ENCODE peak calls at places on chromosomes 1 and 21, in five cellular contexts. Q is neural progenitor cell, E is MCF 10A, A is IMR-90, H is breast epithelium. N is an unnamed sample.

GRCh38 chr21:30340714-30341573 is 3.5 kb upstream of the KRTAP27-1 start:
- DNase-seq in A (peak), E (peak), H (no peak), Q (peak), N (peak)

GRCh38 chr1:20265243-20265642 is 25.4 kb upstream of the VWA5B1 start:
- DNase-seq in H (no peak), Q (no peak), A (peak), E (no peak), N (no peak)

GRCh38 chr1:98702976-98703375 is 41.5 kb downstream of the SNX7 start:
- DNase-seq in H (no peak), Q (no peak), E (no peak), A (peak), N (peak)

GRCh38 chr1:236603896-236604217 is 459 bp downstream of the HEATR1 start:
- DNase-seq in A (peak), H (no peak), Q (no peak), E (no peak), N (peak)

GRCh38 chr1:204294371-204294770 is 65.4 kb downstream of the PLEKHA6 start:
- DNase-seq in A (peak), Q (no peak), E (peak), H (no peak), N (peak)

GRCh38 chr21:32611471-32611997 is 643 bp downstream of the CFAP298 start:
- DNase-seq in Q (peak), H (no peak), E (peak), A (peak), N (peak)

GRCh38 chr1:35591211-35591610 is 18.1 kb downstream of the TFAP2E start:
- DNase-seq in H (no peak), E (no peak), A (no peak), Q (no peak), N (no peak)

GRCh38 chr1:174068000-174068399 is 45.8 kb upstream of the RC3H1 start:
- DNase-seq in Q (no peak), A (peak), E (peak), H (no peak), N (no peak)

GRCh38 chr1:145926706-145927072 is 595 bp downstream of the RBM8A start:
- DNase-seq in H (no peak), Q (no peak), A (no peak), E (no peak), N (no peak)

GRCh38 chr1:200895801-200896570 is 1.3 kb downstream of the INAVA start:
- DNase-seq in H (no peak), E (no peak), A (no peak), Q (no peak), N (no peak)

GRCh38 chr1:200893411-200893901 is 1.2 kb upstream of the INAVA start:
- DNase-seq in Q (no peak), E (no peak), A (no peak), H (no peak), N (no peak)

GRCh38 chr1:200896571-200897187 is 2.0 kb downstream of the INAVA start:
- DNase-seq in A (no peak), H (no peak), E (peak), Q (no peak), N (no peak)

GRCh38 chr1:200895448-200895799 is 724 bp downstream of the INAVA start:
- DNase-seq in H (no peak), Q (no peak), E (peak), A (no peak), N (no peak)

DNA sequence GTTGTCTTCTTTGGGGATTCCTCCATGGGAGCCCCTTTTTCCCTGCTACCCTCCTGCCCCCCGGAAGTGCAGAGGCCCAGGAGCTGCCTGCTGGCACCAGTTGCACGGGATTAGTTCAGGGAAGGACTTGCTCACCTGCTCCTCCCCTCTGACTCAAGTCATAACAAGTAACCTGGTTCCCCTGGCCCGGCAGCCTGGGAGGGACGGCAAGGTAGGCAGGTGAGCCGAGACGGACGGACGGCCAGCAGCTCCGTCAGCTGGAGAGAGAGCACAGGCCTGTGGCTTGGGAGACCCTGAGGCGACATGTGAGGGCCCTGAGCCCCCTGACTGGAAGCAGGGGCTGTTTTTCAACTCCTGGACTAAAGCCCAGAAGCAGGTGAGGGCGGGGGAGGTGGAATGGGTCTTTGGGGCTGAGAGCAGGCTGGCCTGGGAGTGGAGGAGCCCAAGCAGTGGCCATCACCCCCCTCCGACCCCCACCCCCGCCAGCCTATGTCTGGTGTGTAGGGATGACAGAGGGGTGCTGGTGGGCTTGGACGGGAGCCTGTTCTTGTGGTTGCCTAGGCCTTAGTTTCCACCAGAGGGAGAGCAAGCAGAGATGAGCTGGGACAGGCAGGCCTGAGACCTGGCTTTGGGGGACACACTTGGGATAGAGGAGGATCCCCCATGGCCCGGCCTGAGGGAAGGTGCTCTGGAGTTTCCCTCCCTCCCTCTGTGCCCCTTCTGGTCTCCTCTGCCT is at the start of gene INAVA:
- DNase-seq in E (peak), A (no peak), H (no peak), Q (no peak), N (no peak)
- TF ChIP-seq CTCF in E (peak), A (no peak), H (no peak), Q (peak), N (no peak)

DNA sequence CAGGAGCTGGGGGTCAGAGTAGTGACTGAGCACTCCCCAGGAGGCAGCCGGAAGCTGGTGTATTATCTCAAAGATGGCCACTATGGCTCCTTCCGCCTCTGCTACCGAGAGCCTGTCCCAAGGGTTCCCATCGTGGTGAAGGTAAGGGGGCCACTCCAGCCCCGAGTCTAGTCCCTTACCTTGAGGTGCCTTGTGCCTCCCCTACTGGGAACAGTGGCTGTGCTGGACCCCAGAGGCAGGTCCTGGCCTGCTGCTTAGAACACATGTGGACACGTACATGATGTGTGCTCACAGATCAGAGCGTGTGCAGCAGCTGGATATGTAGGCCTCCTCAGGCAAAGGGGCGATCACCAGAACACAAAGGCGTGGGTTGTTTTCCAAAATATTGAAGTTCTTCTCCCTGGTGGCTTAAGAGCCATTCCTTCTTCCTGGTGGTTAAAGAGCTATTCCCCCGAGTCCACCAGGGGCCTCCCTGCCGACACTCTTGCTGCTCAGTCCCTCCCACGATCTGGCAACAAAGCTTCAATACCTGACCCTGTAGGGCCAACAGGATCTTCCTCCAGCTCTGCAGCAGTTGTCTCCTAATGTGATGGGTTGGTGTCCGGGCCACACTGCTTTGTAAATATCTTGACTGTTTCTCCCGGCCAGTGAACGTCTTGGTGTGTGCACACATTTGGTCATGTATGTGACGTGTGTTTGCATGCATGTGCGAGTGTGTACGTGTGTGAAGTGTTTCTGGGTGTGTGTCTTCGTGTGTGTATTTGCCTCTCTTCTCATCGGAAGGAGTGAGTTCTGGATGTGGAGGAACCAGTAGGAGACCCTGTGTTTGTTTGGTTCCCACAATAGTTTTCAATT is 68.4 kb upstream of the TINAGL1 start:
- DNase-seq in A (no peak), Q (no peak), E (no peak), H (no peak), N (no peak)
- TF ChIP-seq CTCF in A (no peak), Q (no peak), E (no peak), H (no peak), N (no peak)

GRCh38 chr1:53080041-53080440 is 18.0 kb downstream of the PODN start:
- DNase-seq in Q (no peak), E (no peak), A (no peak), H (no peak), N (no peak)

GRCh38 chr1:53080769-53081168 is 18.8 kb downstream of the PODN start:
- DNase-seq in E (no peak), Q (no peak), A (no peak), H (no peak), N (no peak)

GRCh38 chr1:53079251-53079650 is 17.2 kb downstream of the PODN start:
- DNase-seq in A (no peak), E (no peak), Q (no peak), H (no peak), N (no peak)

GRCh38 chr1:53082826-53083225 is 20.8 kb downstream of the PODN start:
- DNase-seq in A (no peak), E (no peak), Q (no peak), H (no peak), N (no peak)

GRCh38 chr1:53081384-53082066 is 19.5 kb downstream of the PODN start:
- DNase-seq in Q (no peak), H (no peak), E (no peak), A (no peak), N (no peak)
- TF ChIP-seq CTCF in Q (no peak), H (no peak), E (no peak), A (no peak), N (no peak)

DNA sequence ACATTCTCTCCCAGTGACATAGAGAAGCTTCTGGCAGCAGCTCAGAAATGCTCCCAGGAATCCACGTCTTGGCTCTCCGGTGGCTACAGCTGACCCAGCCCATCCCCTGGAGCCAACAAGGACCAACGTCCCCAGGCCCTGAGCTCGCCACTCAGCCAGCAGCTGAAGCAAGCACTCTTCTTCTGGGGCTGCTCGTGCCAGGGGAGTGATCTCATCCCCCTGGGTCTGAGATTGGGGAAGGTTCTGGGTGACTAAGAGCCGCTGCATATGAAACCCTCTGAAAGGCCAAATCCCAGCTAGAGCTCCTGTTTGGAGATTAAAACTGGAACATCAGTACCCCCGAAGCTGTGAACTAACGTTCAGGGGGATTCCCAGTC is 487.9 kb downstream of the NPHP4 start:
- DNase-seq in A (no peak), Q (no peak), E (peak), H (no peak), N (no peak)
- TF ChIP-seq CTCF in A (no peak), Q (no peak), E (no peak), H (no peak), N (no peak)

GRCh38 chr1:83887483-83887882 is 111.4 kb downstream of the TTLL7 start:
- DNase-seq in A (no peak), H (no peak), Q (no peak), E (no peak), N (no peak)

GRCh38 chr1:83883979-83884378 is 115.0 kb downstream of the TTLL7 start:
- DNase-seq in E (no peak), Q (no peak), A (peak), H (no peak), N (peak)

DNA sequence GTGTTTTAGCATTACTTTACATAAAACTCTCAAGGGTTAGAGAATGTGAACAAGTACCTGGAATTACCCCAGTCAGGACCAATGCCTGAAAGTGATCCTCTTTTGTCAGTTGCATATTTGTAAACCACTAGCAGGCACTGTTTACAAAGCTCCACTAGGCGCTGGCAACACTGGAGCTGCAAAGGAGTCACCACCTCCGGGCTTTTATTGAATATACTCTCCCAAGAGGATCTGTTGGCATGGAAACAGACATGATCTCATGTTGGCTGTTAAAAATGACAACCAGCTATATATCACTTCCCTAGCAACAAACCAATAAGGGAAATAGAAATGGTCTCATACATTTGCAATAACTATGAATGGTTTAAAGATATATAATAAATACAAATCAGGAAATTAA is 116.0 kb downstream of the TTLL7 start:
- DNase-seq in A (peak), H (no peak), E (peak), Q (peak), N (peak)
- TF ChIP-seq CTCF in A (peak), H (no peak), E (peak), Q (peak), N (peak)

GRCh38 chr1:180631766-180632325 is at the start of gene XPR1:
- DNase-seq in H (peak), A (peak), E (peak), Q (peak), N (peak)
- TF ChIP-seq CTCF in H (peak), A (peak), E (no peak), Q (no peak), N (peak)

GRCh38 chr1:50968021-50968883 is 1.8 kb upstream of the CDKN2C start:
- DNase-seq in Q (peak), E (peak), H (peak), A (peak), N (peak)
- TF ChIP-seq CTCF in Q (peak), E (peak), H (peak), A (peak), N (peak)

DNA sequence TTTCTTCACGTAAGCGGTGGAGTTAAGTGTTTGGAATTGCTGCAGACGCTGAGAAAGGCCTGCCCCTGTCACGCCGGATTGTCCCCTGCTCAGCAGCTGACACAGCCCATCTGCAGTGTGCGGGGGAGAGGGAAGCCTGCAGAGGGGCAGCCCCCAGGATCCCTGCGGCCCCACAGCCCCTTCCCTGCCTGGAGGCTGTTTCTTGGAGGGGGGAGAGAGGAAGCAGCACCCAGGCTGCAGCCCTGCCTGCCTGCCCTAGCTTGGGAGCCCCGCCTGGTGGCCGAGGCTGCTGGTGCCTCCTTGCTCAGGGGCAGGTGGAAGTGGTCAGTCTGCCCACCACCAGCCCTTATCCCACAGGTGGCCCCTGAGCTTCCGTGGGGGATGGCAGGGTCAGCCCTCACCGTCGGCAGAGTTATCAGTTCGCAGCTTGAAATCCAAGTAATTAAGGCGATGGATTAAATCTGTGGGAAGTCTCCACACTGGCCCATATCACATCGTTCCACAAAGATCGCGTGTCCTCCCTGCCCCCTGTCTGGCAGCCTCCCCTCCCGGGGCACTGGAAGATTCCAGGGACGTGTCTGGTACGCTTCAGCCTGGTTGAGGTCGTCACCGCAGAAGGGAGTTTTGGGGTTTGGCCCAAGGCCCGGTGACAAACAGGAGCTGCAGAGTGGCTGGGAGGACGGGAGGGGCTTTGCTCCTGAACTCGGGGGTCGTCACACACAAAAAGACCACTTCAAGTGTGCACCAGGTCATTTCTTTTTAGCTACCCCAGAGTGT is 50.9 kb downstream of the PRDM16 start:
- DNase-seq in H (no peak), A (no peak), E (no peak), Q (no peak), N (no peak)
- TF ChIP-seq CTCF in H (no peak), A (no peak), E (no peak), Q (peak), N (no peak)

GRCh38 chr1:207565546-207566468 is 69.8 kb downstream of the CR1 start:
- DNase-seq in Q (peak), E (peak), A (no peak), H (no peak), N (no peak)
- TF ChIP-seq CTCF in Q (peak), E (peak), A (peak), H (no peak), N (peak)